ENCODE peak calls at places on chromosome 13, in four cellular contexts. T is WTC11, Z is GM12878, R is K562. J is an unnamed sample.

GRCh38 chr13:52004508-52005183 is 6.6 kb downstream of the ATP7B start:
- DNase-seq in R (no peak), Z (no peak), T (no peak), J (no peak)

GRCh38 chr13:74158028-74158427 is 23.8 kb upstream of the KLF12 start:
- DNase-seq in T (no peak), R (no peak), Z (no peak), J (no peak)

GRCh38 chr13:111895896-111896821 is 170.8 kb upstream of the SOX1 start:
- DNase-seq in R (no peak), T (no peak), Z (no peak), J (no peak)

GRCh38 chr13:100828226-100828625 is 153.6 kb upstream of the TMTC4 start:
- DNase-seq in Z (no peak), R (no peak), T (no peak), J (peak; percentile 42)

GRCh38 chr13:112781881-112782361 is 92.1 kb downstream of the ATP11A start:
- DNase-seq in T (no peak), R (no peak), Z (no peak), J (no peak)

GRCh38 chr13:34942732-34943674 is 933 bp downstream of the NBEA start:
- DNase-seq in R (no peak), Z (no peak), T (peak; percentile 61), J (no peak)

GRCh38 chr13:30859326-30859725 is 46.7 kb upstream of the MEDAG start:
- DNase-seq in T (no peak), Z (no peak), R (no peak), J (no peak)

GRCh38 chr13:72384879-72385278 is 342.6 kb downstream of the MZT1 start:
- DNase-seq in Z (no peak), R (no peak), T (no peak), J (peak; percentile 44)

GRCh38 chr13:73040968-73041580 is 17.7 kb upstream of the KLF5 start:
- DNase-seq in R (no peak), Z (no peak), T (no peak), J (peak; percentile 24)

GRCh38 chr13:40026741-40027140 is 371.3 kb downstream of the COG6 start:
- DNase-seq in T (no peak), R (no peak), Z (peak; percentile 62), J (no peak)

GRCh38 chr13:51944428-51944827 is 66.8 kb downstream of the ATP7B start:
- DNase-seq in R (no peak), Z (no peak), T (no peak), J (no peak)

GRCh38 chr13:50706505-50706904 is 137.0 kb downstream of the DLEU7 start:
- DNase-seq in R (no peak), Z (no peak), T (no peak), J (no peak)

GRCh38 chr13:50712469-50712868 is 131.0 kb downstream of the DLEU7 start:
- DNase-seq in Z (no peak), R (no peak), T (no peak), J (no peak)

GRCh38 chr13:50711449-50711848 is 132.0 kb downstream of the DLEU7 start:
- DNase-seq in T (no peak), Z (no peak), R (no peak), J (no peak)

GRCh38 chr13:50708461-50708860 is 135.0 kb downstream of the DLEU7 start:
- DNase-seq in Z (no peak), T (no peak), R (no peak), J (no peak)

GRCh38 chr13:50707533-50708096 is 135.9 kb downstream of the DLEU7 start:
- DNase-seq in Z (no peak), R (no peak), T (no peak), J (no peak)
- TF ChIP-seq ETV6 in Z (no peak), R (no peak), T (no peak), J (no peak)

GRCh38 chr13:97434417-97435296 is 688 bp downstream of the RAP2A start:
- DNase-seq in Z (no peak), R (no peak), T (peak; percentile 34), J (no peak)
- TF ChIP-seq ETV6 in Z (no peak), R (no peak), T (peak; percentile 30), J (no peak)

GRCh38 chr13:33746867-33747266 is 71.1 kb upstream of the RFC3 start:
- DNase-seq in Z (no peak), R (no peak), T (no peak), J (no peak)

GRCh38 chr13:33743438-33744368 is 74.2 kb upstream of the RFC3 start:
- DNase-seq in T (no peak), Z (peak; percentile 80), R (no peak), J (peak; percentile 10)

GRCh38 chr13:33742321-33742720 is 75.6 kb upstream of the RFC3 start:
- DNase-seq in R (no peak), Z (no peak), T (no peak), J (no peak)

GRCh38 chr13:33745370-33746324 is 72.3 kb upstream of the RFC3 start:
- DNase-seq in R (no peak), T (no peak), Z (no peak), J (no peak)

DNA sequence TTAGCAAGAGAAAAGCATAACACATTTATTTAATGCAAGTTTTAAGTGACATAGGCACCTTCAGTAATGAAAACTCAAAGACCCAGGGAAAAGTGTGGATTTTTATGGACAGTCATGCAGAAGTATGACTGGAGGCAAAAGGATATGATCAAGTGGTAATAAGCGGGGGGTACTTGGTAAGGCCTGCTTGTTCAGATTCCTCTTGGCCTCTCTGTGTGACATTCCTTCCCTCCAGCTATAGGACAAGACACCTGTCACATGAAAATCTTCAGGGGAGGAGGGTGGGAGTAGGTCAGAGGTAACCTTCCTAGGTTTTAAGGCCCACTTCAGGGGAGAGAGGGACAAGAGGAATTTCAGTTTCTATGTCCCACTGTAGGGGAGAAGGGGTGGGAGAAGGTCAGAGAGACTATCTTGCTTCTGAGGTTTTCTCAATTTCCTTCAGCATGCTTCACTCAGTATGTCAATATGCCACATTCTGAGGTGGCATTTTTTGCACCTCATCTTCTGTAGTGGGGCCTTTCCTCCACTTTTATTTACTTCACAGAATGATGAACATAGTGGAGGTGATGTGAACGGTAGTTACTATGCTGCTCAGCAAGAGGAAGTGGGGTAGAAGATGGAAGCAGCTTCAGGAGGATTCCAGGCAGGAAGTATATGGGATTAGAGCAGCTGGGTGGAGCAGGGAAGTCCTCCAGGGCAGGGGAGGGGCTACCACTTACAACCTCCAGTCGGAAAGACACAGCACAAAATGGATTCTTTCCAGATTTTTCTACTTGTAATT is 73.2 kb upstream of the RFC3 start:
- DNase-seq in Z (no peak), T (no peak), R (no peak), J (no peak)
- TF ChIP-seq ETV6 in Z (no peak), T (no peak), R (no peak), J (no peak)

DNA sequence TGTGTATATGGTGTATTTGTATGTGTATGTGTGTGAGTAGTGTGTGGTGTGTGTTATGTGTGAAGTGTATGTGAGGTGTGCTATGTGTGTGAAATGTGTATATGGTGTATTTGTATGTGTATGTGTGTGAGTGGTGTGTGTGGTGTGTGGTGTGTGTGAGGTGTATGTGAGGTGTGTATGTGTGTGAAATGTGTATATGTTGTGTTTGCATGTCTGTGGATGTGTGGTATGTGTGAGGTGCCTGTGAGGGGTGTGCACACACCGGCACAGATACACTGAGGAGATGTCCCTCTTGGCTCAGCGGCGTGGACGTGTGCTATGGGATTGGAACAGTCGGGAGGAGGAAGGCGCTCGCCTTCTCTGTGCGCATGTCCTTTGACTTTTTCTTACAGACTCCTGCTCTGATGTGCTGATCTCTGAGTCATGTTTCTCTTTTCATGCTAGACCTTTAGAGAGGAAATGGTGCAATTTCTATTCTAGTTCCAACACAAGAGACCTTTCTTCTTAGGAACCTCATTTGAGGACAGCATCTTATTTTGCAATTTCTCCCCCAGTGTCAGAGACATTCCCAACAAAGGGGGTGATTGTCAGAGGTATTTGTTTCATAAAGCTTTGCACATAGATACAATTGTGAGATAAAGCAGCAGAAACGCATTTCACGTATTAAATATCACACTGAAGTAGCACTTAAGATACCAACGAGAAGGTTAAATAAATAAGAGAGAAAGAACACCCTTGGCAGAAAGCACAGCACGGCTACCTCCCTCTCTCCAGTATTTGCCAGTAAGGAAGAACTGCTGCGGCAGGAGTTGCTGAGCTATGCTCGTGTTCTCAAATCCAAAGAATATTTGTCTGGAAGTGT is 11.3 kb upstream of the TNFRSF19 start:
- DNase-seq in R (no peak), T (no peak), Z (no peak), J (peak; percentile 97)
- TF ChIP-seq ETV6 in R (no peak), T (no peak), Z (no peak), J (no peak)

GRCh38 chr13:95556981-95557380 is 4.5 kb downstream of the CLDN10 start:
- DNase-seq in T (no peak), R (no peak), Z (no peak), J (no peak)
- TF ChIP-seq ETV6 in T (no peak), R (no peak), Z (no peak), J (no peak)

GRCh38 chr13:43266953-43267615 is 243.7 kb downstream of the DNAJC15 start:
- DNase-seq in R (no peak), T (no peak), Z (no peak), J (no peak)
- TF ChIP-seq ETV6 in R (no peak), T (no peak), Z (no peak), J (no peak)

GRCh38 chr13:47661076-47661475 is 340.0 kb downstream of the SUCLA2 start:
- DNase-seq in Z (no peak), R (no peak), T (no peak), J (no peak)
- TF ChIP-seq ETV6 in Z (no peak), R (no peak), T (no peak), J (no peak)

GRCh38 chr13:108176685-108177274 is 38.6 kb downstream of the LIG4 start:
- DNase-seq in R (peak; percentile 29), Z (no peak), T (peak; percentile 74), J (peak; percentile 42)
- TF ChIP-seq ETV6 in R (no peak), Z (no peak), T (no peak), J (no peak)

GRCh38 chr13:75368167-75368566 is 113.8 kb downstream of the TBC1D4 start:
- DNase-seq in Z (no peak), R (no peak), T (no peak), J (no peak)
- TF ChIP-seq ETV6 in Z (no peak), R (no peak), T (no peak), J (no peak)

DNA sequence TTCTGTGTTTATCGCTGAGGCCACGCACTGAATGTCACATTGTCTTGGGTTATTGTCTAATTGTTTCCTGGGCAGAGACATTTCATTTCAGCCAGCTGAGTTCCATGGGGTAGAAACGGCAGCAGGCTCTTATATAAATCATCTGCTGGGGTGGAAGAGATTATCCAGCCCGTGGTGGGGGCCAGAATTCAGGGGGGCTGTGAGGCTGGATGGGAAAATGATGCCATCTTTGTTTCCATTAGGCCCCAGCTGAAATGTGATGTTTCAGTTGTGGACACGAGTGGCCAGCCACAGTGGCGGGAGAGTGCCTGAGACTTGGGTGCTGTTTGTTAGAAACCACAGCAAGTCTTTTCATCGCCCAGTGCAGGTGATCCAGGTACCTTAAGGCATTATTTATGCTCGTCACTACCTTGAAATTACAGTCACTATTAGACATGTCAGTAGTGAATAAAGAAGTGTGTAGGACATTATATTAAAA is 82.6 kb upstream of the TM9SF2 start:
- DNase-seq in Z (no peak), T (no peak), R (no peak), J (no peak)
- TF ChIP-seq ETV6 in Z (no peak), T (no peak), R (no peak), J (no peak)

J was measured in HepG2.